ENCODE peak calls at places on chromosome 1, in four cellular contexts. G is K562, T is IMR-90, E is SK-N-SH. V is an unnamed sample.

GRCh38 chr1:88608139-88608943 is 75.7 kb upstream of the PKN2 start:
- DNase-seq in G (peak), T (peak), E (peak), V (peak)

GRCh38 chr1:90718411-90719320 is 1.6 kb upstream of the BARHL2 start:
- DNase-seq in G (no peak), T (no peak), E (peak), V (no peak)

GRCh38 chr1:54546651-54547348 is 1.2 kb upstream of the ACOT11 start:
- DNase-seq in G (no peak), T (no peak), E (no peak), V (no peak)

GRCh38 chr1:21935393-21935804 is 1.7 kb downstream of the HSPG2 start:
- DNase-seq in G (no peak), T (peak), E (no peak), V (no peak)

GRCh38 chr1:198656500-198656932 is 17.7 kb downstream of the PTPRC start:
- DNase-seq in G (peak), T (no peak), E (no peak), V (no peak)

GRCh38 chr1:27349784-27350672 is 8.2 kb downstream of the SYTL1 start:
- DNase-seq in G (no peak), T (peak), E (peak), V (peak)

GRCh38 chr1:54199151-54199764 is 572 bp downstream of the CYB5RL start:
- DNase-seq in G (no peak), T (no peak), E (no peak), V (no peak)

GRCh38 chr1:212609701-212610574 is 1.4 kb downstream of the ATF3 start:
- DNase-seq in G (no peak), T (no peak), E (no peak), V (no peak)

GRCh38 chr1:198671136-198671535 is 32.3 kb downstream of the PTPRC start:
- DNase-seq in G (no peak), T (no peak), E (no peak), V (no peak)

GRCh38 chr1:232048481-232048880 is 421.9 kb downstream of the DISC1 start:
- DNase-seq in G (no peak), T (no peak), E (no peak), V (no peak)

GRCh38 chr1:152188673-152189591 is 29.9 kb upstream of the RPTN start:
- DNase-seq in G (peak), T (peak), E (peak), V (peak)

GRCh38 chr1:152514715-152515453 is 602 bp downstream of the CRCT1 start:
- DNase-seq in G (no peak), T (no peak), E (no peak), V (no peak)

GRCh38 chr1:218845589-218845988 is 328.1 kb upstream of the LYPLAL1 start:
- DNase-seq in G (no peak), T (no peak), E (no peak), V (no peak)

GRCh38 chr1:66244429-66244828 is 289.5 kb upstream of the SGIP1 start:
- DNase-seq in G (no peak), T (no peak), E (peak), V (no peak)

GRCh38 chr1:156741613-156741983 is 710 bp upstream of the MRPL24 start:
- DNase-seq in G (no peak), T (no peak), E (no peak), V (no peak)

GRCh38 chr1:234699795-234700665 is 90.1 kb upstream of the IRF2BP2 start:
- DNase-seq in G (peak), T (peak), E (peak), V (no peak)

GRCh38 chr1:240611619-240612490 is at the start of gene GREM2:
- DNase-seq in G (no peak), T (peak), E (peak), V (peak)

GRCh38 chr1:67018574-67018973 is 35.4 kb downstream of the SLC35D1 start:
- DNase-seq in G (no peak), T (peak), E (no peak), V (no peak)

GRCh38 chr1:62139410-62139809 is 55.2 kb upstream of the L1TD1 start:
- DNase-seq in G (no peak), T (no peak), E (no peak), V (no peak)

GRCh38 chr1:206578115-206578935 is 33.9 kb downstream of the EIF2D start:
- DNase-seq in G (no peak), T (peak), E (no peak), V (no peak)

GRCh38 chr1:65658122-65658521 is 134.6 kb upstream of the PDE4B start:
- DNase-seq in G (peak), T (peak), E (no peak), V (no peak)

GRCh38 chr1:234986750-234987414 is 141.8 kb downstream of the TOMM20 start:
- DNase-seq in G (no peak), T (no peak), E (no peak), V (no peak)

GRCh38 chr1:160427625-160428024 is 27.3 kb downstream of the VANGL2 start:
- DNase-seq in G (no peak), T (no peak), E (no peak), V (no peak)

DNA sequence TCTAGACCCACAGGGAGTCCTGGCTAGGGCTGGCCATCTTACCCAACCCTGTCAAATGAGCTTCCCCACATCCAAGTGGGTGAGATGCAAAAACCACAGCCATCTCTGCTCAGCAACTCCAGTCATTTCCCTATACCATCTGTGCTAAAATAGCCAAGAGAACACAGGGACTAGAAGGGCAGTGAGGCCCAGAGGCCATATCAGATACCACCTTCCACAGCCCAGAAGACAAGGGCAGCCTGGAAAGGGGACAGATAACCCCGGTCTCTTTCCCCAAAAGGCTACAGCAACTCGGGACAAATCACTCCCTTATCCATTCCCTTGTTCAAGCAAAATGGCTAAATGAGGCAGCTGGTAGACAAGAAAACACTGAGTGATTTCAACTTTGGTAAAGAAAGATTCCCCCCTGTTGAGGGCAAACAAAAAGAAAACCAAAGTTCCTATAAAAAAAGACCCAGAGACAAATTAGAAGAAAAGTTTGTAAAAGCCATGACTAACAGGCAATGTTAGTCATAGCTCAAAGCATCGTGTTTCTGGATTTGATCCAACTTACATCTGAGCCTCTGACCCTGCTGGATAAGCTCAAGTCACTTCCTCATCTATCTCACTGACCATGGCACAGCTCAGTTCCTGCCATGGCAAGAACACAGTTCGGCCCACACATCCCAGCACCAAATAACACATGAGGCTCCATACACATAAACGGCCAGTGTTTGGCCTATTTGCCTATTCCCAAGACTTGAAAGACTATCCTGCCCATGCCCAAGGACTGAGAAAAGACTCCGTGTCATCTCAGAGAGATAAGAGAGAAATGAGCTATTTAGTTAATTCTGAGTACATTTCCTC is 3.1 kb downstream of the LAMB3 start:
- DNase-seq in G (peak), T (peak), E (no peak), V (peak)
- TF ChIP-seq RCOR1 in G (peak), T (no peak), E (no peak), V (no peak)

GRCh38 chr1:6463120-6463412 is 2.9 kb downstream of the TNFRSF25 start:
- DNase-seq in G (no peak), T (no peak), E (no peak), V (no peak)

GRCh38 chr1:6462412-6463119 is 3.4 kb downstream of the TNFRSF25 start:
- DNase-seq in G (no peak), T (no peak), E (no peak), V (no peak)

GRCh38 chr1:6460349-6461236 is 5.4 kb downstream of the TNFRSF25 start:
- DNase-seq in G (no peak), T (no peak), E (no peak), V (no peak)

GRCh38 chr1:6461237-6461530 is 4.8 kb downstream of the TNFRSF25 start:
- DNase-seq in G (no peak), T (no peak), E (no peak), V (no peak)

GRCh38 chr1:6461538-6462411 is 4.2 kb downstream of the TNFRSF25 start:
- DNase-seq in G (no peak), T (no peak), E (no peak), V (no peak)
- TF ChIP-seq RCOR1 in G (no peak), T (no peak), E (no peak), V (no peak)

GRCh38 chr1:52542085-52542688 is 10.7 kb downstream of the TUT4 start:
- DNase-seq in G (no peak), T (no peak), E (no peak), V (no peak)
- TF ChIP-seq RCOR1 in G (no peak), T (no peak), E (no peak), V (no peak)

GRCh38 chr1:145747398-145748247 is 28.3 kb downstream of the CD160 start:
- DNase-seq in G (no peak), T (no peak), E (no peak), V (no peak)
- TF ChIP-seq RCOR1 in G (no peak), T (no peak), E (no peak), V (no peak)

V was measured in A549.